ENCODE peak calls at places on chromosomes 3 and 15, in four cellular contexts. V is stimulated activated CD8-positive, alpha-beta memory T cell treated with anti-CD3 and anti-CD28 coated beads, Interleukin-15, amount 100 ng/mL, for 4 hours; J is amniotic stem cell; R is stimulated activated CD4-positive, alpha-beta T cell treated with anti-CD3 and anti-CD28 coated beads, Interleukin-12 subunit alpha, Interleukin-12 subunit beta, amount 100 ng/mL, for 4 hours. Y is an unnamed sample.

GRCh38 chr3:54862526-54862925 is 65.3 kb downstream of the LRTM1 start:
- DNase-seq in V (no peak), R (no peak), J (no peak), Y (no peak)

GRCh38 chr15:37885651-37886050 is 48.8 kb upstream of the TMCO5A start:
- DNase-seq in V (no peak), J (no peak), R (no peak), Y (no peak)

GRCh38 chr3:145333931-145334330 is 827.1 kb downstream of the PLOD2 start:
- DNase-seq in R (no peak), V (no peak), J (no peak), Y (no peak)

GRCh38 chr3:136055491-136055890 is 90.0 kb downstream of the PPP2R3A start:
- DNase-seq in J (no peak), R (no peak), V (no peak), Y (no peak)

GRCh38 chr3:82163907-82164520 is 402.6 kb upstream of the GBE1 start:
- DNase-seq in V (no peak), R (no peak), J (no peak), Y (no peak)

GRCh38 chr15:85114886-85115285 is 133.2 kb downstream of the PDE8A start:
- DNase-seq in R (no peak), V (no peak), J (no peak), Y (no peak)

GRCh38 chr15:73928971-73929627 is 2.8 kb downstream of the LOXL1 start:
- DNase-seq in R (no peak), V (no peak), J (no peak), Y (no peak)

GRCh38 chr15:68558318-68559305 is 20.2 kb upstream of the CORO2B start:
- DNase-seq in R (no peak), V (no peak), J (no peak), Y (no peak)

GRCh38 chr3:65030847-65031463 is 343.2 kb upstream of the ADAMTS9 start:
- DNase-seq in R (no peak), V (no peak), J (no peak), Y (no peak)

GRCh38 chr3:32143849-32144757 is 37.7 kb downstream of the GPD1L start:
- DNase-seq in R (peak; percentile 7), V (peak; percentile 15), J (peak; percentile 91), Y (no peak)

GRCh38 chr3:38985581-38985980 is 66.2 kb downstream of the SCN11A start:
- DNase-seq in J (no peak), V (no peak), R (no peak), Y (no peak)

GRCh38 chr15:98177950-98178848 is 217.7 kb downstream of the ARRDC4 start:
- DNase-seq in V (no peak), J (peak; percentile 16), R (no peak), Y (no peak)

GRCh38 chr3:146817705-146818104 is 212.6 kb upstream of the PLSCR5 start:
- DNase-seq in J (peak; percentile 34), V (no peak), R (no peak), Y (no peak)

GRCh38 chr15:77033729-77034619 is 36.9 kb downstream of the TSPAN3 start:
- DNase-seq in R (no peak), V (no peak), J (no peak), Y (no peak)

GRCh38 chr15:75669191-75669878 is 21.6 kb downstream of the SNX33 start:
- DNase-seq in R (no peak), V (no peak), J (no peak), Y (no peak)

GRCh38 chr3:29605845-29606244 is 325.0 kb downstream of the RBMS3 start:
- DNase-seq in R (no peak), J (no peak), V (no peak), Y (no peak)

GRCh38 chr3:115325539-115325938 is 178.5 kb upstream of the ZBTB20 start:
- DNase-seq in R (no peak), V (no peak), J (no peak), Y (no peak)

GRCh38 chr3:28050120-28050519 is 191.3 kb upstream of the CMC1 start:
- DNase-seq in R (no peak), J (no peak), V (no peak), Y (no peak)

GRCh38 chr15:64851503-64851840 is 9.8 kb downstream of the PLEKHO2 start:
- DNase-seq in J (peak; percentile 28), R (no peak), V (no peak), Y (no peak)

GRCh38 chr3:6737223-6737994 is 123.5 kb upstream of the GRM7 start:
- DNase-seq in V (no peak), R (no peak), J (no peak), Y (no peak)

GRCh38 chr3:133408961-133409360 is 9.1 kb downstream of the BFSP2 start:
- DNase-seq in R (no peak), V (no peak), J (peak; percentile 32), Y (no peak)

GRCh38 chr3:9800529-9800928 is 7.6 kb downstream of the ARPC4 start:
- DNase-seq in V (no peak), R (no peak), J (no peak), Y (no peak)

GRCh38 chr15:32700501-32701150 is 17.2 kb upstream of the GREM1 start:
- DNase-seq in R (no peak), V (no peak), J (no peak), Y (no peak)

GRCh38 chr3:134483195-134483890 is 2.4 kb downstream of the ANAPC13 start:
- DNase-seq in J (peak; percentile 59), R (no peak), V (no peak), Y (no peak)

GRCh38 chr15:92394327-92395175 is 870 bp downstream of the ST8SIA2 start:
- DNase-seq in R (no peak), J (no peak), V (no peak), Y (no peak)

GRCh38 chr3:37967252-37967881 is 23.2 kb upstream of the VILL start:
- DNase-seq in R (peak; percentile 48), V (peak; percentile 12), J (peak; percentile 27), Y (peak; percentile 52)

GRCh38 chr15:45611305-45611704 is 23.5 kb upstream of the SQOR start:
- DNase-seq in R (no peak), J (no peak), V (no peak), Y (no peak)

GRCh38 chr3:8990266-8991215 is 27.3 kb upstream of the RAD18 start:
- DNase-seq in R (no peak), V (no peak), J (no peak), Y (no peak)

GRCh38 chr3:107212709-107213664 is 164.3 kb upstream of the CCDC54 start:
- DNase-seq in J (no peak), V (no peak), R (no peak), Y (no peak)

GRCh38 chr3:150216041-150216811 is 191.9 kb upstream of the TSC22D2 start:
- DNase-seq in J (peak; percentile 26), V (no peak), R (no peak), Y (no peak)

GRCh38 chr15:69679623-69680228 is 227.1 kb downstream of the RPLP1 start:
- DNase-seq in J (no peak), R (peak; percentile 6), V (no peak), Y (no peak)

GRCh38 chr3:170410428-170411029 is 8.1 kb upstream of the CLDN11 start:
- DNase-seq in R (no peak), V (no peak), J (no peak), Y (no peak)

GRCh38 chr3:66393486-66394260 is 107.1 kb downstream of the LRIG1 start:
- DNase-seq in V (peak; percentile 16), R (peak; percentile 6), J (no peak), Y (peak; percentile 45)

GRCh38 chr15:67100808-67101581 is 35.6 kb downstream of the SMAD3 start:
- DNase-seq in V (no peak), R (peak; percentile 48), J (no peak), Y (no peak)

GRCh38 chr3:16897254-16897926 is 12.6 kb downstream of the PLCL2 start:
- DNase-seq in R (no peak), V (no peak), J (no peak), Y (no peak)

GRCh38 chr3:95797081-95797480 is 1017.3 kb upstream of the EPHA6 start:
- DNase-seq in R (no peak), J (no peak), V (no peak), Y (no peak)

GRCh38 chr15:91306155-91306554 is 206.1 kb downstream of the SV2B start:
- DNase-seq in J (no peak), V (no peak), R (no peak), Y (no peak)

GRCh38 chr3:194496217-194496881 is 9.5 kb upstream of the ATP13A3 start:
- DNase-seq in V (no peak), R (no peak), J (no peak), Y (no peak)

GRCh38 chr3:172606021-172606420 is 82.8 kb upstream of the TNFSF10 start:
- DNase-seq in R (no peak), J (no peak), V (no peak), Y (no peak)

GRCh38 chr3:27544372-27544865 is 60.2 kb upstream of the SLC4A7 start:
- DNase-seq in V (no peak), J (no peak), R (no peak), Y (no peak)

Y was measured in activated CD4-positive, CD25-positive, alpha-beta regulatory T cell treated with anti-CD3 and anti-CD28 coated beads, Interleukin-2, amount 50 U/mL, for 72 hours.